ENCODE peak calls at places on chromosomes 3 and 15, in nine cellular contexts. One of them, this sample, is unnamed.

GRCh38 chr3:101513419-101513986 is 491 bp upstream of the SENP7 start:
- DNase-seq in HT1080: no peak
- DNase-seq in head of caudate nucleus: no peak
- DNase-seq in AG08396: no peak
- DNase-seq in heart right ventricle: no peak
- DNase-seq in HEK293T: no peak
- DNase-seq in KBM-7: no peak
- DNase-seq in T-cell: no peak
- DNase-seq in NCI-H748 treated with DMSO at 0.1 percent for 48 hours: no peak
- DNase-seq in this sample: no peak

GRCh38 chr3:156433138-156433537 is 121.8 kb downstream of the SSR3 start:
- DNase-seq in HT1080: peak
- DNase-seq in head of caudate nucleus: no peak
- DNase-seq in AG08396: no peak
- DNase-seq in heart right ventricle: no peak
- DNase-seq in HEK293T: no peak
- DNase-seq in KBM-7: no peak
- DNase-seq in T-cell: no peak
- DNase-seq in NCI-H748 treated with DMSO at 0.1 percent for 48 hours: no peak
- DNase-seq in this sample: no peak

GRCh38 chr3:5055352-5056004 is 66.6 kb upstream of the ARL8B start:
- DNase-seq in HT1080: no peak
- DNase-seq in head of caudate nucleus: no peak
- DNase-seq in AG08396: no peak
- DNase-seq in heart right ventricle: no peak
- DNase-seq in HEK293T: no peak
- DNase-seq in KBM-7: peak
- DNase-seq in T-cell: no peak
- DNase-seq in NCI-H748 treated with DMSO at 0.1 percent for 48 hours: no peak
- DNase-seq in this sample: no peak

GRCh38 chr3:19272296-19272695 is 124.0 kb downstream of the KCNH8 start:
- DNase-seq in HT1080: no peak
- DNase-seq in head of caudate nucleus: no peak
- DNase-seq in AG08396: no peak
- DNase-seq in heart right ventricle: no peak
- DNase-seq in HEK293T: no peak
- DNase-seq in KBM-7: peak
- DNase-seq in T-cell: no peak
- DNase-seq in NCI-H748 treated with DMSO at 0.1 percent for 48 hours: no peak
- DNase-seq in this sample: no peak

GRCh38 chr15:61621146-61621545 is 392.0 kb upstream of the RORA start:
- DNase-seq in HT1080: peak
- DNase-seq in head of caudate nucleus: peak
- DNase-seq in AG08396: no peak
- DNase-seq in heart right ventricle: no peak
- DNase-seq in HEK293T: peak
- DNase-seq in KBM-7: peak
- DNase-seq in T-cell: no peak
- DNase-seq in NCI-H748 treated with DMSO at 0.1 percent for 48 hours: no peak
- DNase-seq in this sample: peak

GRCh38 chr3:12288466-12289129 is at the start of gene PPARG:
- DNase-seq in HT1080: no peak
- DNase-seq in head of caudate nucleus: no peak
- DNase-seq in AG08396: peak
- DNase-seq in heart right ventricle: peak
- DNase-seq in HEK293T: peak
- DNase-seq in KBM-7: no peak
- DNase-seq in T-cell: no peak
- DNase-seq in NCI-H748 treated with DMSO at 0.1 percent for 48 hours: no peak
- DNase-seq in this sample: no peak

GRCh38 chr15:60913901-60914300 is 315.2 kb downstream of the RORA start:
- DNase-seq in HT1080: no peak
- DNase-seq in head of caudate nucleus: no peak
- DNase-seq in AG08396: no peak
- DNase-seq in heart right ventricle: no peak
- DNase-seq in HEK293T: no peak
- DNase-seq in KBM-7: no peak
- DNase-seq in T-cell: no peak
- DNase-seq in NCI-H748 treated with DMSO at 0.1 percent for 48 hours: no peak
- DNase-seq in this sample: no peak

GRCh38 chr3:177385831-177386301 is 188.6 kb upstream of the TBL1XR1 start:
- DNase-seq in HT1080: peak
- DNase-seq in head of caudate nucleus: no peak
- DNase-seq in AG08396: peak
- DNase-seq in heart right ventricle: no peak
- DNase-seq in HEK293T: no peak
- DNase-seq in KBM-7: no peak
- DNase-seq in T-cell: no peak
- DNase-seq in NCI-H748 treated with DMSO at 0.1 percent for 48 hours: no peak
- DNase-seq in this sample: peak

GRCh38 chr3:122928396-122929187 is 99.0 kb downstream of the SEMA5B start:
- DNase-seq in HT1080: no peak
- DNase-seq in head of caudate nucleus: no peak
- DNase-seq in AG08396: no peak
- DNase-seq in heart right ventricle: no peak
- DNase-seq in HEK293T: no peak
- DNase-seq in KBM-7: no peak
- DNase-seq in T-cell: no peak
- DNase-seq in NCI-H748 treated with DMSO at 0.1 percent for 48 hours: no peak
- DNase-seq in this sample: no peak

GRCh38 chr3:64728428-64728827 is 40.6 kb upstream of the ADAMTS9 start:
- DNase-seq in HT1080: no peak
- DNase-seq in head of caudate nucleus: no peak
- DNase-seq in AG08396: no peak
- DNase-seq in heart right ventricle: no peak
- DNase-seq in HEK293T: no peak
- DNase-seq in KBM-7: no peak
- DNase-seq in T-cell: no peak
- DNase-seq in NCI-H748 treated with DMSO at 0.1 percent for 48 hours: no peak
- DNase-seq in this sample: no peak

GRCh38 chr3:164332856-164333802 is 745.2 kb downstream of the SI start:
- DNase-seq in HT1080: no peak
- DNase-seq in head of caudate nucleus: no peak
- DNase-seq in AG08396: no peak
- DNase-seq in heart right ventricle: no peak
- DNase-seq in HEK293T: no peak
- DNase-seq in KBM-7: no peak
- DNase-seq in T-cell: no peak
- DNase-seq in NCI-H748 treated with DMSO at 0.1 percent for 48 hours: no peak
- DNase-seq in this sample: no peak

GRCh38 chr3:127822166-127822835 is at the start of gene MGLL:
- DNase-seq in HT1080: no peak
- DNase-seq in head of caudate nucleus: peak
- DNase-seq in AG08396: peak
- DNase-seq in heart right ventricle: peak
- DNase-seq in HEK293T: peak
- DNase-seq in KBM-7: no peak
- DNase-seq in T-cell: no peak
- DNase-seq in NCI-H748 treated with DMSO at 0.1 percent for 48 hours: no peak
- DNase-seq in this sample: peak

GRCh38 chr3:52345521-52346110 is 29.5 kb downstream of the DNAH1 start:
- DNase-seq in HT1080: no peak
- DNase-seq in head of caudate nucleus: no peak
- DNase-seq in AG08396: peak
- DNase-seq in heart right ventricle: no peak
- DNase-seq in HEK293T: no peak
- DNase-seq in KBM-7: no peak
- DNase-seq in T-cell: no peak
- DNase-seq in NCI-H748 treated with DMSO at 0.1 percent for 48 hours: no peak
- DNase-seq in this sample: no peak

GRCh38 chr3:72998489-72998888 is 1.9 kb downstream of the PPP4R2 start:
- DNase-seq in HT1080: no peak
- DNase-seq in head of caudate nucleus: no peak
- DNase-seq in AG08396: no peak
- DNase-seq in heart right ventricle: no peak
- DNase-seq in HEK293T: no peak
- DNase-seq in KBM-7: no peak
- DNase-seq in T-cell: no peak
- DNase-seq in NCI-H748 treated with DMSO at 0.1 percent for 48 hours: no peak
- DNase-seq in this sample: no peak

GRCh38 chr3:179181021-179181472 is 32.9 kb downstream of the PIK3CA start:
- DNase-seq in HT1080: peak
- DNase-seq in head of caudate nucleus: no peak
- DNase-seq in AG08396: peak
- DNase-seq in heart right ventricle: no peak
- DNase-seq in HEK293T: no peak
- DNase-seq in KBM-7: no peak
- DNase-seq in T-cell: no peak
- DNase-seq in NCI-H748 treated with DMSO at 0.1 percent for 48 hours: no peak
- DNase-seq in this sample: peak

GRCh38 chr3:24680214-24680967 is 185.7 kb upstream of the THRB start:
- DNase-seq in HT1080: peak
- DNase-seq in head of caudate nucleus: peak
- DNase-seq in AG08396: peak
- DNase-seq in heart right ventricle: peak
- DNase-seq in HEK293T: peak
- DNase-seq in KBM-7: peak
- DNase-seq in T-cell: peak
- DNase-seq in NCI-H748 treated with DMSO at 0.1 percent for 48 hours: peak
- DNase-seq in this sample: peak